ENCODE peak calls at places on chromosome 2, in seven cellular contexts. M is NCI-H1092, Z is endothelial cell of umbilical vein, R is WTC11, Y is mesenchymal stem cell, S is HTR-8/SVneo, L is H9. E is an unnamed sample.

GRCh38 chr2:64105676-64106461 is 38.4 kb downstream of the PELI1 start:
- DNase-seq in M (no peak), Z (no peak), R (no peak), Y (peak), S (no peak), L (no peak), E (no peak)

GRCh38 chr2:71669058-71669456 is 215.7 kb downstream of the DYSF start:
- DNase-seq in M (no peak), Z (no peak), R (no peak), Y (no peak), S (no peak), L (no peak), E (no peak)

GRCh38 chr2:201985740-201986735 is 47.6 kb upstream of the FZD7 start:
- DNase-seq in M (no peak), Z (no peak), R (no peak), Y (peak), S (no peak), L (no peak), E (no peak)

GRCh38 chr2:10284108-10284870 is 18.4 kb upstream of the HPCAL1 start:
- DNase-seq in M (no peak), Z (no peak), R (no peak), Y (no peak), S (no peak), L (no peak), E (no peak)

GRCh38 chr2:99261242-99261641 is 5.8 kb upstream of the LYG2 start:
- DNase-seq in M (no peak), Z (no peak), R (no peak), Y (no peak), S (no peak), L (no peak), E (no peak)

GRCh38 chr2:191927991-191928390 is 81.1 kb upstream of the CAVIN2 start:
- DNase-seq in M (peak), Z (peak), R (no peak), Y (peak), S (no peak), L (no peak), E (no peak)

GRCh38 chr2:3223080-3223923 is 154.3 kb downstream of the EIPR1 start:
- DNase-seq in M (no peak), Z (peak), R (no peak), Y (no peak), S (no peak), L (no peak), E (no peak)

GRCh38 chr2:652881-653480 is 24.2 kb downstream of the TMEM18 start:
- DNase-seq in M (no peak), Z (no peak), R (no peak), Y (no peak), S (no peak), L (peak), E (no peak)

GRCh38 chr2:207149253-207150213 is 16.2 kb downstream of the KLF7 start:
- DNase-seq in M (no peak), Z (peak), R (no peak), Y (no peak), S (no peak), L (no peak), E (no peak)

GRCh38 chr2:73925033-73925704 is 1.5 kb upstream of the DGUOK start:
- DNase-seq in M (no peak), Z (no peak), R (no peak), Y (no peak), S (no peak), L (peak), E (no peak)

GRCh38 chr2:18578033-18578432 is 11.3 kb downstream of the NT5C1B start:
- DNase-seq in M (no peak), Z (no peak), R (no peak), Y (no peak), S (no peak), L (no peak), E (peak)

GRCh38 chr2:1907849-1908533 is 163.7 kb upstream of the PXDN start:
- DNase-seq in M (no peak), Z (no peak), R (no peak), Y (no peak), S (no peak), L (no peak), E (no peak)

GRCh38 chr2:58514252-58514651 is 273.1 kb upstream of the FANCL start:
- DNase-seq in M (no peak), Z (no peak), R (no peak), Y (no peak), S (no peak), L (no peak), E (no peak)

GRCh38 chr2:104447831-104448434 is 406.0 kb upstream of the POU3F3 start:
- DNase-seq in M (no peak), Z (no peak), R (no peak), Y (no peak), S (no peak), L (no peak), E (no peak)

GRCh38 chr2:176056411-176056810 is 27.4 kb downstream of the EVX2 start:
- DNase-seq in M (peak), Z (no peak), R (no peak), Y (no peak), S (no peak), L (no peak), E (no peak)